ENCODE peak calls at places on chromosomes 7 and 10, in four cellular contexts. P, H, R and K are unnamed samples.

GRCh38 chr10:77801474-77802238 is 124.9 kb downstream of the DLG5 start:
- DNase-seq in P (no peak), R (peak), H (no peak), K (peak)

GRCh38 chr10:124220547-124220946 is 127.1 kb upstream of the CHST15 start:
- DNase-seq in R (no peak), H (no peak), P (no peak), K (no peak)

GRCh38 chr10:22325948-22326702 is 5.2 kb downstream of the BMI1 start:
- DNase-seq in H (peak), R (no peak), P (no peak), K (no peak)

GRCh38 chr10:118495499-118495898 is 99.9 kb downstream of the PRLHR start:
- DNase-seq in R (no peak), P (no peak), H (no peak), K (no peak)

GRCh38 chr10:5447611-5448071 is 35.3 kb downstream of the NET1 start:
- DNase-seq in P (no peak), R (peak), H (no peak), K (peak)

GRCh38 chr10:13789448-13789829 is 202.7 kb downstream of the PRPF18 start:
- DNase-seq in H (no peak), R (no peak), P (no peak), K (no peak)

GRCh38 chr10:113616244-113617074 is 47.4 kb downstream of the NRAP start:
- DNase-seq in R (no peak), P (peak), H (peak), K (no peak)

GRCh38 chr10:96967847-96968246 is 135.7 kb downstream of the LCOR start:
- DNase-seq in H (no peak), P (no peak), R (no peak), K (no peak)

GRCh38 chr7:150415161-150416160 is 35.0 kb upstream of the GIMAP8 start:
- DNase-seq in P (no peak), R (peak), H (no peak), K (no peak)